ENCODE peak calls at places on chromosomes 7 and 10, in nine cellular contexts. I, L, D, S, T, W, Y, M and B are unnamed samples.

GRCh38 chr7:106916689-106917088 is 51.6 kb downstream of the PIK3CG start:
- DNase-seq in T (no peak), Y (peak; percentile 21), I (no peak), M (no peak), W (no peak), L (no peak), S (no peak), D (no peak), B (no peak)

GRCh38 chr10:3294919-3295318 is 122.3 kb upstream of the PITRM1 start:
- DNase-seq in L (no peak), Y (no peak), D (no peak), W (no peak), I (peak; percentile 40), M (no peak), T (no peak), S (no peak), B (no peak)

GRCh38 chr10:11885437-11886137 is 62.4 kb downstream of the PROSER2 start:
- DNase-seq in L (peak; percentile 44), W (no peak), S (no peak), I (no peak), M (no peak), D (no peak), Y (no peak), T (no peak), B (no peak)

GRCh38 chr7:92461027-92462003 is 14.0 kb downstream of the GATAD1 start:
- DNase-seq in T (peak; percentile 53), M (peak; percentile 29), D (peak; percentile 62), W (peak; percentile 33), I (peak; percentile 72), S (no peak), Y (peak; percentile 52), L (no peak), B (peak; percentile 43)

GRCh38 chr7:92061154-92061553 is 73.1 kb downstream of the CYP51A1 start:
- DNase-seq in S (no peak), M (no peak), T (no peak), L (no peak), D (no peak), I (no peak), Y (no peak), W (no peak), B (no peak)

GRCh38 chr7:16027396-16027795 is 340.9 kb upstream of the MEOX2 start:
- DNase-seq in W (no peak), Y (peak; percentile 1), L (no peak), M (no peak), S (no peak), D (no peak), I (peak; percentile 5), T (no peak), B (no peak)

GRCh38 chr7:106054971-106055370 is 57.1 kb downstream of the SYPL1 start:
- DNase-seq in Y (no peak), S (no peak), T (no peak), M (no peak), I (no peak), L (no peak), W (no peak), D (no peak), B (no peak)

GRCh38 chr10:48542471-48543210 is 62.2 kb downstream of the ARHGAP22 start:
- DNase-seq in I (no peak), M (no peak), D (no peak), L (no peak), Y (no peak), T (no peak), W (no peak), S (no peak), B (no peak)

GRCh38 chr10:70967591-70968588 is 79.5 kb upstream of the PCBD1 start:
- DNase-seq in L (no peak), W (no peak), S (no peak), T (no peak), I (peak; percentile 39), Y (no peak), M (no peak), D (no peak), B (no peak)

GRCh38 chr7:66055321-66055956 is 20.2 kb upstream of the ASL start:
- DNase-seq in S (no peak), D (no peak), W (no peak), M (no peak), Y (peak; percentile 14), I (peak; percentile 75), T (no peak), L (no peak), B (peak; percentile 28)

GRCh38 chr10:120516426-120516825 is 59.4 kb downstream of the PLPP4 start:
- DNase-seq in S (no peak), D (no peak), L (no peak), T (no peak), I (no peak), W (no peak), M (no peak), Y (no peak), B (no peak)

GRCh38 chr7:152514771-152515105 is 78.9 kb upstream of the KMT2C start:
- DNase-seq in L (no peak), T (no peak), M (no peak), Y (no peak), D (no peak), S (no peak), W (no peak), I (no peak), B (no peak)

GRCh38 chr7:44272456-44272855 is 52.9 kb downstream of the CAMK2B start:
- DNase-seq in T (no peak), D (no peak), L (no peak), S (no peak), Y (no peak), I (no peak), M (no peak), W (no peak), B (no peak)

GRCh38 chr7:99563650-99564049 is 5.2 kb downstream of the ZNF655 start:
- DNase-seq in M (no peak), D (no peak), I (peak; percentile 77), L (no peak), Y (peak; percentile 72), S (no peak), T (no peak), W (no peak), B (no peak)

GRCh38 chr7:121510858-121511482 is 114.9 kb upstream of the FAM3C start:
- DNase-seq in M (no peak), W (no peak), D (no peak), I (peak; percentile 41), Y (no peak), T (no peak), S (no peak), L (no peak), B (no peak)

GRCh38 chr7:33905389-33906032 is at the start of gene BMPER:
- DNase-seq in T (peak; percentile 43), W (no peak), M (peak; percentile 61), S (no peak), L (peak; percentile 67), I (no peak), Y (peak; percentile 51), D (no peak), B (no peak)

GRCh38 chr10:103192451-103193106 is 493 bp downstream of the NT5C2 start:
- DNase-seq in Y (peak; percentile 55), W (no peak), M (peak; percentile 54), L (peak; percentile 92), S (peak; percentile 29), D (no peak), I (peak; percentile 80), T (peak; percentile 78), B (peak; percentile 45)